ENCODE peak calls at places on chromosome 16, in five cellular contexts. K is MM.1S, Q is Karpas-422, F is endothelial cell of umbilical vein, H is DND-41. G is an unnamed sample.

GRCh38 chr16:69935278-69935711 is 15.8 kb upstream of the CLEC18A start:
- DNase-seq in Q (no peak), F (no peak), K (no peak), H (no peak), G (no peak)

GRCh38 chr16:79767597-79768280 is 167.2 kb upstream of the MAF start:
- DNase-seq in K (peak), Q (no peak), H (no peak), F (no peak), G (no peak)

GRCh38 chr16:57882797-57883196 is 80.5 kb upstream of the KIFC3 start:
- DNase-seq in H (no peak), K (no peak), Q (no peak), F (no peak), G (no peak)

GRCh38 chr16:85699628-85700027 is 10.9 kb upstream of the GINS2 start:
- DNase-seq in Q (no peak), H (no peak), K (no peak), F (no peak), G (no peak)

GRCh38 chr16:69924041-69924775 is 26.9 kb upstream of the CLEC18A start:
- DNase-seq in H (no peak), Q (no peak), F (no peak), K (no peak), G (no peak)

GRCh38 chr16:55367796-55368195 is 43.8 kb downstream of the IRX6 start:
- DNase-seq in H (no peak), Q (no peak), F (no peak), K (no peak), G (no peak)

GRCh38 chr16:72013389-72013788 is 4.8 kb downstream of the DHODH start:
- DNase-seq in F (no peak), K (no peak), Q (no peak), H (no peak), G (no peak)

GRCh38 chr16:19130852-19131808 is 17.4 kb downstream of the ITPRIPL2 start:
- DNase-seq in Q (no peak), K (no peak), F (peak), H (peak), G (peak)

GRCh38 chr16:22816475-22816874 is 2.5 kb downstream of the HS3ST2 start:
- DNase-seq in K (no peak), F (no peak), H (no peak), Q (no peak), G (no peak)

GRCh38 chr16:75099738-75100615 is 16.6 kb downstream of the LDHD start:
- DNase-seq in H (peak), K (no peak), F (peak), Q (no peak), G (peak)

GRCh38 chr16:58970775-58971174 is 236.7 kb upstream of the GOT2 start:
- DNase-seq in K (peak), Q (no peak), F (no peak), H (no peak), G (no peak)

GRCh38 chr16:78034530-78034929 is 12.2 kb downstream of the CLEC3A start:
- DNase-seq in F (no peak), K (no peak), Q (no peak), H (no peak), G (no peak)

GRCh38 chr16:2296662-2297505 is 29.0 kb upstream of the RNPS1 start:
- DNase-seq in K (peak), F (peak), H (peak), Q (peak), G (peak)

GRCh38 chr16:10579965-10580918 is at the start of gene EMP2:
- DNase-seq in F (peak), H (no peak), K (peak), Q (no peak), G (no peak)

GRCh38 chr16:4350787-4351659 is at the start of gene PAM16:
- DNase-seq in Q (peak), F (peak), K (peak), H (peak), G (peak)

GRCh38 chr16:57801856-57802634 is at the start of gene KIFC3:
- DNase-seq in Q (no peak), H (peak), F (peak), K (peak), G (peak)

GRCh38 chr16:65318590-65319267 is 196.9 kb upstream of the CDH11 start:
- DNase-seq in F (no peak), H (no peak), K (no peak), Q (no peak), G (no peak)

GRCh38 chr16:78499399-78499798 is 399.9 kb downstream of the WWOX start:
- DNase-seq in H (no peak), Q (no peak), K (no peak), F (no peak), G (no peak)

GRCh38 chr16:71536752-71537499 is 10.7 kb downstream of the CHST4 start:
- DNase-seq in F (no peak), K (no peak), H (no peak), Q (no peak), G (no peak)

GRCh38 chr16:46658925-46659324 is 30.1 kb downstream of the VPS35 start:
- DNase-seq in H (no peak), K (peak), F (no peak), Q (peak), G (peak)

GRCh38 chr16:77434022-77434364 is 841 bp downstream of the ADAMTS18 start:
- DNase-seq in H (no peak), F (no peak), K (no peak), Q (no peak), G (no peak)

GRCh38 chr16:52497067-52497816 is 49.7 kb downstream of the TOX3 start:
- DNase-seq in F (no peak), H (no peak), Q (no peak), K (no peak), G (no peak)

GRCh38 chr16:52492789-52493357 is 54.1 kb downstream of the TOX3 start:
- DNase-seq in Q (no peak), K (peak), F (no peak), H (no peak), G (no peak)

GRCh38 chr16:52494145-52494544 is 52.8 kb downstream of the TOX3 start:
- DNase-seq in H (no peak), Q (no peak), K (no peak), F (no peak), G (no peak)

GRCh38 chr16:52496051-52496876 is 50.7 kb downstream of the TOX3 start:
- DNase-seq in K (no peak), Q (no peak), H (no peak), F (no peak), G (no peak)

GRCh38 chr16:52494621-52495020 is 52.3 kb downstream of the TOX3 start:
- DNase-seq in K (no peak), Q (no peak), F (no peak), H (no peak), G (no peak)
- H3K4me2 ChIP-seq in K (no peak), Q (no peak), F (no peak), H (no peak), G (no peak)

GRCh38 chr16:81786868-81787267 is 7.8 kb downstream of the PLCG2 start:
- DNase-seq in F (no peak), Q (peak), H (no peak), K (no peak), G (no peak)

GRCh38 chr16:81787659-81788058 is 8.6 kb downstream of the PLCG2 start:
- DNase-seq in F (no peak), Q (no peak), H (no peak), K (no peak), G (no peak)

GRCh38 chr16:81786321-81786720 is 7.2 kb downstream of the PLCG2 start:
- DNase-seq in F (peak), Q (peak), K (no peak), H (no peak), G (peak)

GRCh38 chr16:81784042-81784785 is 5.1 kb downstream of the PLCG2 start:
- DNase-seq in Q (peak), F (no peak), H (no peak), K (no peak), G (peak)

DNA sequence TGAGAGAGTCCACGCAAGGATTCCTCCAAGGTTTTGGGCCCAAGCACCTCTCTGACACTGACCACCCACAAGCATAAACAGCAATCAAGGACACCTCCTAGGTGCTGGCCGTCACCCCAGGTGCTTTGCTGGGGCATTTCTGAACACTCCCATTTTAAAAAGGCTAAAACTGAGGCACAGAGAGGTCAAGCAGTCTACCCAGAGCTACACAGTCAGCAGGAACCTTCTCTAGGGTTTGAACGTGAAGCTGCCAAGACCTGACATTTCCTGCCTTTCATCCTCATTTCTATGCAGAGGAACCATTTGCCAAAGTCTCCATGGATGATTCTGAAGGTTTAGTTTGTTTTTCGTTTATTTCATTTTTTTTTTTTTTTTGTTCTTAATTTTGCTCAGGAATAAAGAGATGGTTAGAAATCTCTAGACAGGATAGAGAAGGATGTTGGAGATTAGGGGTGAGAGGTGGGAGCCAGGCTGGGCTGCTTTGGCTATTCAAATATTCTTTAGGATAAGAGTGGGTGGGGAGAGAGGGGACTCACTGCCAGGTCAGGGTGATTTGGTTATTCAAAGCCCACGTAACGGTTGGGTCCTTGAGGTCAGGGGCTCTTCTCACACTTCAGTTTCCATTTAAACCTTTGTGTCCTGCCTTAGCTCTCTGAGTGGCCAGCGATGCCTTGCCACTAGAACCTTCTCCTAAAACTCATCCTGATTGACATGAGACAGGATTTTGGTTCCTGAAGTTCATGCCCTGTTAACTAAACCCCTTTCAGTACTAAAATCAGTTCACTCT is 6.2 kb downstream of the PLCG2 start:
- DNase-seq in Q (peak), H (no peak), F (no peak), K (no peak), G (peak)
- H3K4me2 ChIP-seq in Q (peak), H (no peak), F (no peak), K (no peak), G (peak)

GRCh38 chr16:13953501-13953900 is 33.5 kb downstream of the ERCC4 start:
- DNase-seq in K (no peak), Q (no peak), F (peak), H (no peak), G (no peak)

GRCh38 chr16:13956635-13957196 is 36.8 kb downstream of the ERCC4 start:
- DNase-seq in F (no peak), H (no peak), Q (peak), K (no peak), G (no peak)

GRCh38 chr16:13945734-13946490 is 26.0 kb downstream of the ERCC4 start:
- DNase-seq in F (no peak), H (no peak), Q (no peak), K (no peak), G (no peak)

DNA sequence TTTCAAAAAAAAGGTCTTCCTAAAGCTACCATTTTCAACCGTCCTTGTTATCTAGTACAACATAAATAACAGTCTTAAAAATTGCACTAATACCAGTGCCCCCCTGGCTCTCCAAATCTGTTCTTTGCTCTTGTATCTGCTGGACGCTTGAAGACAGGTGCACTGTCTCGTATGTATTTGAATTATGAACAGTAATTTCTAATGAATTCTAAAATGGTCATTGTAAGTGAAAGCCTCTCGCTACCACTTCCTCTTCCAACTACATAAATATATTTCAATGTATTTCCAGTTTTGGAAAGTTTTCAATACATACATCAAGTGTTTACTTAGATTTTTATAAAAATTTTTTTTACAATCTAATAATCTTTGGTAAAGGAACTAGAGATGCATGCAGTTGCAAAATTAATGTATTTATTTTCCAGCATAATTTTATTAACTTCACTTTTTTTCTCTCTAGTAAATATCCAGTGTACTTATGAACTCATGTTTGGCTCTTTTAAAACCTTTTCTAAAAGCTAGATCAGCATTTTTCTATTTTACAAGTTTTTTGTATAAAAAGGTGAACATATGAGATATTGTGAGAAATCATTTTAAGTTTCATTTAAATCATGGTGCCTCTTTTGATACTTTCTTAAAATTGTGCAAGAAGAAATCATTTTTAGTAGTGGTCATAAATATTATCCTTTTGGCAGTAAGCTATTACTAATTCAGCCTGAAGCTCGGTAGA is 31.0 kb downstream of the ERCC4 start:
- DNase-seq in K (no peak), H (no peak), Q (no peak), F (no peak), G (no peak)
- H3K4me2 ChIP-seq in K (no peak), H (no peak), Q (no peak), F (no peak), G (no peak)

GRCh38 chr16:87132361-87133014 is 184.7 kb downstream of the C16orf95 start:
- DNase-seq in H (no peak), K (no peak), Q (no peak), F (no peak), G (no peak)
- H3K4me2 ChIP-seq in H (no peak), K (no peak), Q (no peak), F (no peak), G (no peak)

GRCh38 chr16:29907973-29908372 is 7.7 kb downstream of the ASPHD1 start:
- DNase-seq in Q (no peak), H (no peak), K (no peak), F (no peak), G (no peak)
- H3K4me2 ChIP-seq in Q (no peak), H (no peak), K (no peak), F (no peak), G (no peak)

GRCh38 chr16:87956169-87956770 is 5.0 kb downstream of the BANP start:
- DNase-seq in H (peak), Q (no peak), K (peak), F (peak), G (peak)

GRCh38 chr16:87954361-87954760 is 3.1 kb downstream of the BANP start:
- DNase-seq in Q (no peak), H (no peak), K (no peak), F (no peak), G (no peak)

GRCh38 chr16:87956771-87957279 is 5.6 kb downstream of the BANP start:
- DNase-seq in Q (no peak), F (peak), H (peak), K (no peak), G (peak)

GRCh38 chr16:87954826-87955225 is 3.6 kb downstream of the BANP start:
- DNase-seq in K (no peak), F (no peak), H (no peak), Q (no peak), G (no peak)

DNA sequence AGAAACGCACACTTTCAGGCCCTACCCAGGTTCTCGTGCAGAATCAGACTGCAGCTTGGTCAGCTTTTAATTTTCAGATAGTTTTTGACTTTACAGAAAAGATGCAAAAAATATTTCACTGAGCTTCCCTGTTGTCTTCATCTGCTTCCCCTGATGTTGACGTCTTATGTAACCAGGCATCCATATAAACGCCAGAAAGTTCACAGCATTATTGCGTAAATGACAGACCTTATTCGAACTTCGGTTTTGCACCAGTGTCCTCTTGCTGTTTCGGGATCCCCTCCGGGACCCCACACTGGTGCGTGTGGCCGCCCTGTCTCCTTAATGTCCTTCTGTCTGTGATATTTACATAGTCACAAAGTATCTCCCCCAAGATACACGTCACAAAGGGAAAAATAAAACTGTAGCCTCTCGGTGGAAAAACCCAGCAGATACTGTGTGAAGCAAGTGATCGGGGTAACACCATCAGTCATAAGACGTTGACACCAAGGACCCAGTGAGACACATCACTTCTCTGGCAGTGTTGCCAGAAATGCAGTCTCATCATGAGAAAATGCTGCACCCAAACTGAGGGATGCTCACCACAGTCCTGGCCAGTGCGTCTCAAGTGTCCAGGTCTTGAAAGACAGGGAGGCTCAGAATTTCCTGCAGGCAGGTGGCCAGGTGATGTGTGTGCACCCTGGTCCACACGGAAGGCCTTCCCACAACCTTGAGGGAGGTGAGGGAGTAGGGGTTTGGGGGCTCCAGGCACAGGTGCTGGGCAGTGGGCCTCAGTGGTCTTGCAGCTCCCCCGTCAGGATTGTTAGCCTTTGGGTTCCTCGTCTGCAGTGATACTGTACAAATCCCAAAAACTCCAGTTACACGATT is 4.3 kb downstream of the BANP start:
- DNase-seq in F (no peak), K (no peak), Q (no peak), H (no peak), G (no peak)
- H3K4me2 ChIP-seq in F (peak), K (peak), Q (no peak), H (no peak), G (peak)

GRCh38 chr16:50267651-50268050 is 1.3 kb downstream of the ADCY7 start:
- DNase-seq in F (no peak), K (no peak), Q (no peak), H (peak), G (peak)
- H3K4me2 ChIP-seq in F (no peak), K (peak), Q (peak), H (peak), G (peak)

GRCh38 chr16:56684926-56685590 is 2.8 kb downstream of the MT1X start:
- DNase-seq in F (no peak), H (no peak), Q (no peak), K (no peak), G (no peak)

GRCh38 chr16:56681939-56682702 is at the start of gene MT1X:
- DNase-seq in H (peak), K (peak), Q (peak), F (peak), G (peak)

GRCh38 chr16:56682703-56683397 is 580 bp downstream of the MT1X start:
- DNase-seq in Q (peak), F (no peak), H (peak), K (no peak), G (peak)

GRCh38 chr16:56683424-56684162 is 1.3 kb downstream of the MT1X start:
- DNase-seq in H (no peak), K (no peak), F (no peak), Q (no peak), G (no peak)

GRCh38 chr16:56684256-56684925 is 2.1 kb downstream of the MT1X start:
- DNase-seq in H (no peak), Q (no peak), F (no peak), K (no peak), G (no peak)
- H3K4me2 ChIP-seq in H (no peak), Q (peak), F (no peak), K (no peak), G (no peak)

DNA sequence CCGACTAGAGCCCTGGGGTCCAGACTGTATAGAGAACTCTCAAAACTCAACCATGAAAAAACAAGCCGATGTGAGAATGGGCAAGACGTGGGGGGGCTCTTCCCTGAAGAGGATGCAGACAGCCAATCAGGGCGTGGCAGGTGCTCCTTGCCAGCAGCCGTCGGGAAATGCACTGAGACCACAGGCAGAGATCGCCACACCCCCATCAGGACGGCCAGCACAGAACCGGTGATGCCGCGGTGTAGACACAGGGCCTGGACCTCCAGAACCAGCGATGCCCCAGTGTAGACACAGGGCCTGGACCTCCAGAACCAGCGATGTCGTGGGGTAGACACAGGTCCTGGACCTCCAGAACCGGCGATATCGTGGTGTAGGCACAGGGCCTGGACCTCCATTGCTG is 169.2 kb downstream of the LAT start:
- DNase-seq in F (no peak), K (no peak), Q (no peak), H (no peak), G (no peak)
- H3K4me2 ChIP-seq in F (no peak), K (no peak), Q (no peak), H (no peak), G (no peak)